ENCODE peak calls at places on chromosomes 12 and 14, in five cellular contexts. One of them, this sample, is unnamed.

GRCh38 chr12:132949936-132950837 is 5.9 kb downstream of the ZNF605 start:
- DNase-seq in A549: no peak
- DNase-seq in AG04449: no peak
- DNase-seq in progenitor cell of endocrine pancreas: no peak
- DNase-seq in CD4-positive, alpha-beta T cell: no peak
- DNase-seq in this sample: no peak

GRCh38 chr14:93079865-93080403 is 35.8 kb downstream of the ITPK1 start:
- DNase-seq in A549: no peak
- DNase-seq in CD4-positive, alpha-beta T cell: no peak
- DNase-seq in AG04449: no peak
- DNase-seq in progenitor cell of endocrine pancreas: no peak
- DNase-seq in this sample: no peak

GRCh38 chr14:104983231-104983721 is 2.3 kb upstream of the CLBA1 start:
- DNase-seq in progenitor cell of endocrine pancreas: no peak
- DNase-seq in CD4-positive, alpha-beta T cell: no peak
- DNase-seq in A549: no peak
- DNase-seq in AG04449: no peak
- DNase-seq in this sample: no peak

GRCh38 chr14:49637534-49638078 is 2.6 kb upstream of the DNAAF2 start:
- DNase-seq in CD4-positive, alpha-beta T cell: no peak
- DNase-seq in A549: no peak
- DNase-seq in progenitor cell of endocrine pancreas: no peak
- DNase-seq in AG04449: no peak
- DNase-seq in this sample: no peak

GRCh38 chr12:47903927-47904646 is 707 bp downstream of the VDR start:
- DNase-seq in CD4-positive, alpha-beta T cell: peak
- DNase-seq in A549: peak
- DNase-seq in progenitor cell of endocrine pancreas: no peak
- DNase-seq in AG04449: peak
- DNase-seq in this sample: peak

GRCh38 chr14:52895000-52895399 is 55.9 kb downstream of the FERMT2 start:
- DNase-seq in progenitor cell of endocrine pancreas: no peak
- DNase-seq in A549: no peak
- DNase-seq in AG04449: no peak
- DNase-seq in CD4-positive, alpha-beta T cell: no peak
- DNase-seq in this sample: no peak

GRCh38 chr12:6438345-6438744 is 6.4 kb upstream of the CD27 start:
- DNase-seq in A549: no peak
- DNase-seq in CD4-positive, alpha-beta T cell: no peak
- DNase-seq in AG04449: no peak
- DNase-seq in progenitor cell of endocrine pancreas: no peak
- DNase-seq in this sample: no peak

GRCh38 chr12:40158592-40159111 is 52.8 kb upstream of the SLC2A13 start:
- DNase-seq in CD4-positive, alpha-beta T cell: no peak
- DNase-seq in A549: no peak
- DNase-seq in AG04449: no peak
- DNase-seq in progenitor cell of endocrine pancreas: no peak
- DNase-seq in this sample: no peak

GRCh38 chr12:75317784-75318183 is 12.3 kb downstream of the CAPS2 start:
- DNase-seq in CD4-positive, alpha-beta T cell: no peak
- DNase-seq in AG04449: no peak
- DNase-seq in progenitor cell of endocrine pancreas: no peak
- DNase-seq in A549: no peak
- DNase-seq in this sample: no peak

GRCh38 chr12:75660805-75661404 is 149.5 kb upstream of the KRR1 start:
- DNase-seq in progenitor cell of endocrine pancreas: no peak
- DNase-seq in CD4-positive, alpha-beta T cell: no peak
- DNase-seq in A549: peak
- DNase-seq in AG04449: no peak
- DNase-seq in this sample: no peak

GRCh38 chr12:32240210-32240609 is 133.6 kb downstream of the BICD1 start:
- DNase-seq in AG04449: no peak
- DNase-seq in A549: no peak
- DNase-seq in CD4-positive, alpha-beta T cell: no peak
- DNase-seq in progenitor cell of endocrine pancreas: no peak
- DNase-seq in this sample: no peak

GRCh38 chr14:45361727-45362126 is 108.7 kb upstream of the MIS18BP1 start:
- DNase-seq in A549: peak
- DNase-seq in progenitor cell of endocrine pancreas: no peak
- DNase-seq in AG04449: no peak
- DNase-seq in CD4-positive, alpha-beta T cell: no peak
- DNase-seq in this sample: no peak

GRCh38 chr12:119627686-119628085 is 34.1 kb downstream of the TMEM233 start:
- DNase-seq in AG04449: no peak
- DNase-seq in progenitor cell of endocrine pancreas: no peak
- DNase-seq in CD4-positive, alpha-beta T cell: no peak
- DNase-seq in A549: no peak
- DNase-seq in this sample: no peak

GRCh38 chr12:131826064-131826928 is 1.9 kb upstream of the MMP17 start:
- DNase-seq in progenitor cell of endocrine pancreas: no peak
- DNase-seq in A549: no peak
- DNase-seq in AG04449: no peak
- DNase-seq in CD4-positive, alpha-beta T cell: no peak
- DNase-seq in this sample: no peak

GRCh38 chr12:3884671-3885070 is 11.5 kb upstream of the PARP11 start:
- DNase-seq in A549: no peak
- DNase-seq in AG04449: no peak
- DNase-seq in progenitor cell of endocrine pancreas: no peak
- DNase-seq in CD4-positive, alpha-beta T cell: no peak
- DNase-seq in this sample: no peak

GRCh38 chr12:106906715-106907114 is 49.0 kb upstream of the TMEM263 start:
- DNase-seq in A549: no peak
- DNase-seq in AG04449: no peak
- DNase-seq in progenitor cell of endocrine pancreas: no peak
- DNase-seq in CD4-positive, alpha-beta T cell: no peak
- DNase-seq in this sample: no peak

GRCh38 chr14:86788229-86788628 is 1204.8 kb downstream of the GALC start:
- DNase-seq in A549: no peak
- DNase-seq in CD4-positive, alpha-beta T cell: no peak
- DNase-seq in AG04449: no peak
- DNase-seq in progenitor cell of endocrine pancreas: no peak
- DNase-seq in this sample: no peak

GRCh38 chr12:65278576-65279386 is at the start of gene MSRB3:
- DNase-seq in progenitor cell of endocrine pancreas: peak
- DNase-seq in CD4-positive, alpha-beta T cell: no peak
- DNase-seq in AG04449: peak
- DNase-seq in A549: peak
- DNase-seq in this sample: peak
- TF ChIP-seq CTCF in progenitor cell of endocrine pancreas: peak
- TF ChIP-seq CTCF in CD4-positive, alpha-beta T cell: no peak
- TF ChIP-seq CTCF in AG04449: peak
- TF ChIP-seq CTCF in A549: peak
- TF ChIP-seq CTCF in this sample: peak

GRCh38 chr12:96242597-96242996 is 48.4 kb downstream of the ELK3 start:
- DNase-seq in AG04449: no peak
- DNase-seq in CD4-positive, alpha-beta T cell: no peak
- DNase-seq in A549: no peak
- DNase-seq in progenitor cell of endocrine pancreas: no peak
- DNase-seq in this sample: no peak
- TF ChIP-seq CTCF in AG04449: no peak
- TF ChIP-seq CTCF in CD4-positive, alpha-beta T cell: no peak
- TF ChIP-seq CTCF in A549: no peak
- TF ChIP-seq CTCF in progenitor cell of endocrine pancreas: no peak
- TF ChIP-seq CTCF in this sample: no peak

DNA sequence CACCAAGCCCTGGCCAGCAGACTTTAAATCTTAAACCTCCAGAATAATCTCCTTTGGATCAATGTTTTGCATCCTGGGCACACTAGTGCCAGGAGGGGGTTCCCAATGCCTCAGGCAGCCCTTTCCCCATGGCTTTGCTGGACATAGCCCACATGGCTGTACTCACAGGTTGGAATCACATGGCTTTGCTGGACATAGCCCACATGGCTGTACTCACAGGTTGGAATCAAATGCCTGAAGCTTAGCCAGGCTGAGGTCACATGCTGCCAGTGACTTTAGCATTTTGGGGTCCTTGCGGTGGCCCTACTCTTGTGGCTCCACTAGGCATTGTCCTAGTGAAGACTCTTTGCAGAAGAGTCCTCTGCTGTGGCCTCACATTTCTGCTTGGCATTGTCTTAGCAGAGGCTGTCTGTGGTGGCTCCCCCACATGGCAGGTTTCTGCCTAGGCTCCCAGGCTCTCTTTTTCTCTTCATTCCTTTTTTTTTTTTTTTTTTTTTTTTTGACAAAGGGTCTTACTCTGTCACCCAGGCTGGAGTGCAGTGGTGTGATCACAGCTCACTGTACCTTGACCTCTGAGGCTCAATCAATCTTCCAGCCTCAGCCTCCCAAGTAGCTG is 13.0 kb downstream of the FLVCR2 start:
- DNase-seq in AG04449: no peak
- DNase-seq in progenitor cell of endocrine pancreas: no peak
- DNase-seq in CD4-positive, alpha-beta T cell: no peak
- DNase-seq in A549: no peak
- DNase-seq in this sample: no peak
- TF ChIP-seq CTCF in AG04449: no peak
- TF ChIP-seq CTCF in progenitor cell of endocrine pancreas: no peak
- TF ChIP-seq CTCF in CD4-positive, alpha-beta T cell: no peak
- TF ChIP-seq CTCF in A549: no peak
- TF ChIP-seq CTCF in this sample: no peak

GRCh38 chr12:42550815-42551214 is 38.7 kb downstream of the PRICKLE1 start:
- DNase-seq in A549: no peak
- DNase-seq in progenitor cell of endocrine pancreas: no peak
- DNase-seq in CD4-positive, alpha-beta T cell: no peak
- DNase-seq in AG04449: no peak
- DNase-seq in this sample: no peak

GRCh38 chr12:42541965-42542364 is 47.6 kb downstream of the PRICKLE1 start:
- DNase-seq in A549: no peak
- DNase-seq in progenitor cell of endocrine pancreas: no peak
- DNase-seq in CD4-positive, alpha-beta T cell: no peak
- DNase-seq in AG04449: no peak
- DNase-seq in this sample: no peak

GRCh38 chr12:42546709-42547108 is 42.8 kb downstream of the PRICKLE1 start:
- DNase-seq in A549: no peak
- DNase-seq in progenitor cell of endocrine pancreas: no peak
- DNase-seq in AG04449: no peak
- DNase-seq in CD4-positive, alpha-beta T cell: no peak
- DNase-seq in this sample: no peak
- TF ChIP-seq CTCF in A549: no peak
- TF ChIP-seq CTCF in progenitor cell of endocrine pancreas: no peak
- TF ChIP-seq CTCF in AG04449: no peak
- TF ChIP-seq CTCF in CD4-positive, alpha-beta T cell: no peak
- TF ChIP-seq CTCF in this sample: no peak

GRCh38 chr14:94129111-94129757 is at the start of gene IFI27L2:
- DNase-seq in A549: peak
- DNase-seq in progenitor cell of endocrine pancreas: peak
- DNase-seq in CD4-positive, alpha-beta T cell: peak
- DNase-seq in AG04449: no peak
- DNase-seq in this sample: no peak
- TF ChIP-seq CTCF in A549: no peak
- TF ChIP-seq CTCF in progenitor cell of endocrine pancreas: peak
- TF ChIP-seq CTCF in CD4-positive, alpha-beta T cell: peak
- TF ChIP-seq CTCF in AG04449: peak
- TF ChIP-seq CTCF in this sample: peak

GRCh38 chr12:15982921-15983320 is 71.8 kb downstream of the DERA start:
- DNase-seq in progenitor cell of endocrine pancreas: no peak
- DNase-seq in AG04449: no peak
- DNase-seq in A549: no peak
- DNase-seq in CD4-positive, alpha-beta T cell: no peak
- DNase-seq in this sample: no peak

GRCh38 chr12:15984963-15985362 is 73.8 kb downstream of the DERA start:
- DNase-seq in A549: no peak
- DNase-seq in AG04449: no peak
- DNase-seq in progenitor cell of endocrine pancreas: no peak
- DNase-seq in CD4-positive, alpha-beta T cell: no peak
- DNase-seq in this sample: no peak

GRCh38 chr12:15982071-15982470 is 70.9 kb downstream of the DERA start:
- DNase-seq in AG04449: no peak
- DNase-seq in CD4-positive, alpha-beta T cell: no peak
- DNase-seq in progenitor cell of endocrine pancreas: no peak
- DNase-seq in A549: no peak
- DNase-seq in this sample: no peak

GRCh38 chr12:15984097-15984800 is 73.1 kb downstream of the DERA start:
- DNase-seq in CD4-positive, alpha-beta T cell: no peak
- DNase-seq in AG04449: no peak
- DNase-seq in progenitor cell of endocrine pancreas: no peak
- DNase-seq in A549: no peak
- DNase-seq in this sample: no peak

DNA sequence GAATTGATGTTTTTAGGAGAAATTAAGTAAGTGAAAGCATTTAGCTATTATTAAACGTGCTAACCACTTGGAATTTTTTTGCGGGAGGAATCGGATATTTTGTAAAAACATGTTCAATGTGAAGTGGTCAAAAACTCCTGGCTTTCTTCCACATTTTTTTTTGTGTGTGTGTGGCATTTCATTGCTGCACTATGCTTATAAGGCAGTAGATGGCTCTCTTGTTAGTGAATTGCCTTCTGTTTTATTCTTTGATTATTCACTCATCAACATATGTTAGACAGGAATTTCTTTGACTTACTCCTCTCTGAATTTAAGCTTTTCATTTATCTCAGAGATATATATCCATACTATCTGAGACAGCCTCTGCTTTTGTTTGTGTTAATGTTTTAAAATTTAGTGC is 71.3 kb downstream of the DERA start:
- DNase-seq in CD4-positive, alpha-beta T cell: no peak
- DNase-seq in progenitor cell of endocrine pancreas: no peak
- DNase-seq in A549: peak
- DNase-seq in AG04449: no peak
- DNase-seq in this sample: no peak
- TF ChIP-seq CTCF in CD4-positive, alpha-beta T cell: no peak
- TF ChIP-seq CTCF in progenitor cell of endocrine pancreas: peak
- TF ChIP-seq CTCF in A549: no peak
- TF ChIP-seq CTCF in AG04449: peak
- TF ChIP-seq CTCF in this sample: peak